ENCODE peak calls at places on chromosomes 4 and X, in six cellular contexts. N is cardiac fibroblast, J is HFF-Myc, I is fibroblast of mammary gland, M is lower lobe of right lung, O is suprapubic skin. G is an unnamed sample.

GRCh38 chr4:114864060-114864459 is 249.4 kb downstream of the NDST4 start:
- DNase-seq in N (no peak), J (no peak), I (no peak), M (no peak), O (no peak), G (no peak)

GRCh38 chr4:84750260-84750955 is 167.5 kb downstream of the CDS1 start:
- DNase-seq in N (peak), J (peak), I (peak), M (no peak), O (no peak), G (peak)

GRCh38 chrX:9147631-9148189 is 113.8 kb upstream of the FAM9B start:
- DNase-seq in N (no peak), J (no peak), I (no peak), M (no peak), O (no peak), G (peak)

GRCh38 chrX:42695800-42696358 is 82.1 kb downstream of the PPP1R2C start:
- DNase-seq in N (no peak), J (no peak), I (no peak), M (no peak), O (no peak), G (no peak)

GRCh38 chrX:10254746-10255145 is 98.0 kb downstream of the CLCN4 start:
- DNase-seq in N (peak), J (no peak), I (no peak), M (no peak), O (no peak), G (peak)

GRCh38 chrX:48833531-48834138 is 1.8 kb downstream of the PCSK1N start:
- DNase-seq in N (no peak), J (no peak), I (no peak), M (no peak), O (no peak), G (no peak)

GRCh38 chrX:23503835-23504539 is 163.3 kb upstream of the PRDX4 start:
- DNase-seq in N (peak), J (peak), I (peak), M (peak), O (peak), G (peak)

GRCh38 chr4:86653237-86653865 is 59.2 kb downstream of the PTPN13 start:
- DNase-seq in N (peak), J (no peak), I (no peak), M (no peak), O (no peak), G (no peak)

GRCh38 chr4:45323453-45324058 is 597.2 kb upstream of the GNPDA2 start:
- DNase-seq in N (no peak), J (no peak), I (no peak), M (no peak), O (no peak), G (no peak)

GRCh38 chr4:182219400-182219799 is 23.8 kb upstream of the TENM3 start:
- DNase-seq in N (no peak), J (no peak), I (peak), M (no peak), O (no peak), G (no peak)

GRCh38 chr4:45701616-45702015 is 422.2 kb downstream of the GABRG1 start:
- DNase-seq in N (no peak), J (no peak), I (no peak), M (no peak), O (no peak), G (no peak)

GRCh38 chr4:38132140-38132673 is 172.0 kb downstream of the PTTG2 start:
- DNase-seq in N (peak), J (peak), I (peak), M (no peak), O (no peak), G (no peak)

GRCh38 chr4:184510431-184510830 is 36.1 kb upstream of the IRF2 start:
- DNase-seq in N (peak), J (no peak), I (peak), M (no peak), O (no peak), G (no peak)

GRCh38 chrX:67564475-67564874 is 20.7 kb downstream of the AR start:
- DNase-seq in N (no peak), J (no peak), I (no peak), M (no peak), O (no peak), G (no peak)

GRCh38 chr4:2734618-2735017 is 21.5 kb downstream of the TNIP2 start:
- DNase-seq in N (no peak), J (no peak), I (no peak), M (no peak), O (no peak), G (no peak)

GRCh38 chr4:145196747-145197146 is 16.4 kb upstream of the OTUD4 start:
- DNase-seq in N (no peak), J (no peak), I (no peak), M (no peak), O (no peak), G (no peak)

DNA sequence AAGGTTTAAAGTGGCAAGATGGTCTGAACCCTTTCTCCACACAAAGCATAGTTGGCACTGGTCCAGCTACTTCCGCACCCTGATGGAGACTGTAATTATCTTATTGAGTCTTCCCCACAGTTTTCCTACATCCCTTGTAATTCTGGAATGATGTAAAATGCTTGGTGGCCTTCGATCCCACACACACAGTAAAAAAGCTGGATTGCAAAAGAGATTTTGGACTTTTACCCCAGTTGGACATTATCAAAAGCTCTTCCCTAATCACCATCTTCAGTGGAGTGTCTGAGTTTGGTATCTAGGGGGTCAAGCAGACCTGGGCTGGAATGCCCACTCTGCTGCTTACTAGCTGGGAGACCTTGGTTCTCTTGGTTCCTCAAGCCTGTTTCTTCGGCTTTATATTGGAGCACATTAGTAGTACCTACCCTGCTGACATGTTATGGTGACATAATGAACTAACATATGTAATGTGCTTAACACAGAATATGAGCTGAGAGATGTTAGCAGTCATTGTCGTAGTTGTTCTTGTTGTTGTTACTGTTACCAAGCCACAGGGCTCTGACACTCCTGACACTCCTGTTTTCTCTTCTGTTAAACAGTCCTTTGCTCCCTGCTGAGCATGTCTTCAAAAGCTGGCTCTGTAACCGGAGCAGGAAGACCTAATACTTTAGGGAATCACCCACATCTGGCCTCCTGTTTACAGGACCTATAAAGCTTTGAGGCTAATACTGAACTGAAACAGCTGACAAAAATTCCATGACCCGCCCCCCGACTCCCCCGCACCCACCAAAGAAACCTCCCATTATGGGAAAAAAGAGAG is 4.8 kb downstream of the SRPX2 start:
- DNase-seq in N (peak), J (peak), I (peak), M (no peak), O (no peak), G (no peak)
- H3K4me3 ChIP-seq in N (no peak), J (no peak), I (no peak), M (no peak), O (no peak), G (no peak)

DNA sequence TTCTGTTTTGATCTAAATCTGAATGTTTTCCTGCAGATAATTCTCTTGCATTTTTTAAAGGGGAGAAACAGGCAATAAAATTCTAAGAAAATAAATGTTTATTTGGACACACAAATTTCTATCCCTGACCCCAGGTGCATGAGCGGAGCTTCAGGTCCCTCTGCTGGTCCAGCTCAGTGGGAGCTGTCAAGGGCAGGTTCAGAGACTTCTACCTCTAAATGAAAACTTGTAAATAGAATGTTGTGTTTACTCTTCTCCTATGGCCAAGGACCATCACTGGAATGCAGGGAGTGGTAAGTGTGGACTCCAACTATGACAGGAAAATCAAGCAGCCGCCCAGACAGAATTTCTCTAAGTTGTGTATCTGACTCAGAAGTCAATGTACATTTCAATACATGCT is 148.6 kb upstream of the TTC29 start:
- DNase-seq in N (peak), J (no peak), I (no peak), M (no peak), O (no peak), G (peak)
- TF ChIP-seq CTCF in N (peak), J (peak), I (no peak), M (no peak), O (no peak), G (peak)

DNA sequence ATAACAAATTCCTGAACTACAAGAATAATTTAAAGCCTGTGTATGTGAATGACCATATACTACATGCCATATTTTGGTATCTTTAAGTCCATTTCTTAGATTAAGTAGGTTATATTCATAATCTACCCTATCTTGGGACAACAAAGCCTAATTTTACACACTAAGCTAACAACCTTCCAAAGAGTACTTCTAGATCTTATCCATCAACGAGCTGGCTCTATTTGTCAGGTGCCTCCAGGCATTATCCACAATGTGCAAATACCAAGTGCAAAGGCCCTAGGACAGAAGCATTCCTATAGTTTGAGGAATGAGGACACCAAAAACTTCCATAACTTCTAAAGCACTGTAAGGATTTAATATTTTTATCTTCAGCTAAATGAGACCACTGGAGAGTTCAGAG is 3.5 kb downstream of the SLBP start:
- DNase-seq in N (no peak), J (no peak), I (no peak), M (no peak), O (no peak), G (no peak)
- H3K4me3 ChIP-seq in N (no peak), J (no peak), I (no peak), M (no peak), O (no peak), G (no peak)

GRCh38 chrX:135295944-135296305 is 13.4 kb upstream of the ETDC start:
- DNase-seq in N (no peak), J (no peak), I (no peak), M (no peak), O (no peak), G (no peak)

DNA sequence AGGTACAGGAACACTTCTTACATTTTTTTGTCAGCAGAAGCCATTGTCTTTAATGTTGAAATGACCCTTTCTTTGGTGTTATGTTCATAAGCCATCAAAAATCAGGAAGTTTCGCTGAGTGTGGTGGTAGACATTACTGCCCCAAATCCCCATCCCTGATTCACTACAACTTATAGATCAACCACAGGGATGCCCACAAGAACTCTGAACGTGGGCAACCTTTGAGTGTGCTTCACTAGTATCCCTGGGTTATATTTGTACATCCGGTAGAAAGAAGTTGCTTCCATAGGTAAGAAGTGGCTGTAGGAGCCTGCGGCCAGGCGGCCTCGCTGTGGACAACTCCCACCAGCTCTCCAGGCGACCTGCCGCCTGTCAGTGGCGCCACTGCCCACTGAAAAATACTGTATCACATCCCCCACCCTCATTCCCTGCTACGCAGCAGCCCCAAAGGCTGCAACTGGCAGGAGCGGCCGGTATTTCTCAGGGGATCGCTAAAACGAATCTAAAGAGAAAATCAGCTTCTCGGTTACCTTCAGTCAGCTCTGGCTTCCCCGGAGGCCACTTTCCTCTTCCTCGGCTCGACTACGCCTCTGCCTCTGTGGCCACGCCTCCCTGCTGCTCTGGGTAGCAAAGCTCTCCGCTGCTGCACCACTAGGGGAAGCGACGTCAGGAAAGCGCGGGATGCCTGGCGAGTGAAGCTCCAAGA is 13.9 kb upstream of the ETDC start:
- DNase-seq in N (peak), J (no peak), I (peak), M (peak), O (no peak), G (no peak)
- TF ChIP-seq CTCF in N (peak), J (peak), I (peak), M (no peak), O (no peak), G (no peak)

GRCh38 chr4:173522160-173522873 is 7.7 kb downstream of the HAND2 start:
- DNase-seq in N (peak), J (peak), I (peak), M (no peak), O (peak), G (no peak)
- H3K4me3 ChIP-seq in N (peak), J (peak), I (peak), M (peak), O (peak), G (no peak)

GRCh38 chrX:102659790-102660757 is 8.8 kb downstream of the GPRASP1 start:
- DNase-seq in N (peak), J (peak), I (peak), M (peak), O (peak), G (no peak)
- TF ChIP-seq CTCF in N (peak), J (no peak), I (no peak), M (peak), O (no peak), G (no peak)

GRCh38 chrX:87900320-87900908 is 382.8 kb downstream of the KLHL4 start:
- DNase-seq in N (peak), J (no peak), I (no peak), M (no peak), O (no peak), G (no peak)
- H3K4me3 ChIP-seq in N (no peak), J (no peak), I (no peak), M (no peak), O (no peak), G (peak)

GRCh38 chr4:152164561-152164960 is 371.3 kb downstream of the FBXW7 start:
- DNase-seq in N (no peak), J (no peak), I (no peak), M (no peak), O (no peak), G (peak)
- TF ChIP-seq CTCF in N (no peak), J (no peak), I (no peak), M (no peak), O (no peak), G (peak)